ENCODE peak calls at places on chromosomes 1 and 21, in four cellular contexts. O is epithelial cell of esophagus, R is NCI-H1105, S is RKO. F is an unnamed sample.
A peak's percentile ranks its signal among the peaks of the same experiment; 100 is the strongest.

GRCh38 chr21:41726970-41727783 is 39.7 kb downstream of the RIPK4 start:
- DNase-seq in O (peak; percentile 95), R (no peak), S (peak; percentile 46), F (no peak)

GRCh38 chr1:95013948-95014574 is 58.7 kb downstream of the ALG14 start:
- DNase-seq in O (no peak), R (no peak), S (no peak), F (no peak)

GRCh38 chr1:202286622-202287097 is 55.1 kb downstream of the UBE2T start:
- DNase-seq in O (no peak), R (no peak), S (no peak), F (no peak)

GRCh38 chr1:29235955-29236742 is at the start of gene PTPRU:
- DNase-seq in O (peak; percentile 78), R (peak; percentile 66), S (peak; percentile 73), F (peak; percentile 78)

GRCh38 chr1:104648269-104648691 is 898.6 kb downstream of the AMY1C start:
- DNase-seq in O (peak; percentile 27), R (peak; percentile 82), S (peak; percentile 69), F (peak; percentile 59)

GRCh38 chr1:245062906-245063305 is 91.9 kb upstream of the KIF26B start:
- DNase-seq in O (no peak), R (no peak), S (no peak), F (no peak)

GRCh38 chr1:216750031-216750627 is 26.9 kb upstream of the ESRRG start:
- DNase-seq in O (peak; percentile 69), R (peak; percentile 61), S (peak; percentile 62), F (peak; percentile 72)

GRCh38 chr1:37410815-37411214 is 63.6 kb upstream of the ZC3H12A start:
- DNase-seq in O (peak; percentile 49), R (no peak), S (peak; percentile 36), F (no peak)

GRCh38 chr1:245116781-245117180 is 38.0 kb upstream of the KIF26B start:
- DNase-seq in O (no peak), R (no peak), S (no peak), F (no peak)

GRCh38 chr1:78095618-78096416 is 50.1 kb downstream of the GIPC2 start:
- DNase-seq in O (peak; percentile 80), R (no peak), S (no peak), F (no peak)

GRCh38 chr1:24233684-24234600 is 46.9 kb upstream of the IFNLR1 start:
- DNase-seq in O (no peak), R (no peak), S (no peak), F (no peak)

GRCh38 chr1:153963850-153964331 is 554 bp upstream of the SLC39A1 start:
- DNase-seq in O (peak; percentile 91), R (peak; percentile 22), S (peak; percentile 79), F (peak; percentile 75)

GRCh38 chr1:218735436-218735835 is 390.3 kb downstream of the TGFB2 start:
- DNase-seq in O (no peak), R (no peak), S (no peak), F (no peak)

GRCh38 chr1:21269461-21270085 is 20.7 kb downstream of the ECE1 start:
- DNase-seq in O (no peak), R (no peak), S (no peak), F (no peak)

GRCh38 chr1:111599781-111600180 is 19.8 kb upstream of the RAP1A start:
- DNase-seq in O (no peak), R (no peak), S (no peak), F (no peak)

GRCh38 chr1:32275424-32275823 is 16.5 kb upstream of the HDAC1 start:
- DNase-seq in O (peak; percentile 63), R (no peak), S (no peak), F (no peak)

GRCh38 chr1:43021547-43022474 is 63.1 kb upstream of the SLC2A1 start:
- DNase-seq in O (peak; percentile 99), R (no peak), S (no peak), F (no peak)

GRCh38 chr1:16162163-16162822 is 6.4 kb upstream of the EPHA2 start:
- DNase-seq in O (no peak), R (no peak), S (no peak), F (no peak)

GRCh38 chr1:161706483-161707347 is at the start of gene FCRLA:
- DNase-seq in O (peak; percentile 95), R (no peak), S (peak; percentile 87), F (no peak)

F was measured in NCI-H345.